ENCODE peak calls at places on chromosomes 7 and 10, in four cellular contexts. M is stomach, K is HCT116, U is mesenchymal stem cell. L is an unnamed sample.

GRCh38 chr10:121598261-121599249 is at the start of gene FGFR2:
- DNase-seq in K (peak; percentile 56), M (peak; percentile 87), U (peak; percentile 70), L (peak; percentile 85)

GRCh38 chr7:42236266-42237161 is 495 bp downstream of the GLI3 start:
- DNase-seq in K (no peak), U (peak; percentile 76), M (no peak), L (peak; percentile 34)

GRCh38 chr10:129398861-129399260 is 68.2 kb upstream of the MGMT start:
- DNase-seq in K (no peak), M (no peak), U (no peak), L (no peak)

GRCh38 chr10:100446130-100446761 is 16.6 kb upstream of the WNT8B start:
- DNase-seq in M (no peak), U (no peak), K (no peak), L (no peak)

GRCh38 chr7:6175642-6176041 is 96.8 kb downstream of the CYTH3 start:
- DNase-seq in K (no peak), M (no peak), U (peak; percentile 59), L (no peak)

GRCh38 chr10:61998937-61999336 is 97.4 kb downstream of the ARID5B start:
- DNase-seq in U (no peak), M (no peak), K (no peak), L (no peak)

GRCh38 chr10:24783504-24783903 is 59.8 kb upstream of the ARHGAP21 start:
- DNase-seq in U (no peak), M (no peak), K (no peak), L (no peak)

GRCh38 chr7:155806096-155806871 is 6.0 kb downstream of the SHH start:
- DNase-seq in K (no peak), M (no peak), U (no peak), L (no peak)

GRCh38 chr7:2394566-2395082 is 8.8 kb upstream of the CHST12 start:
- DNase-seq in U (no peak), K (no peak), M (no peak), L (no peak)

GRCh38 chr10:58508316-58508715 is 4.4 kb upstream of the BICC1 start:
- DNase-seq in K (no peak), M (no peak), U (peak; percentile 32), L (no peak)

GRCh38 chr10:95873139-95873538 is 34.6 kb upstream of the CC2D2B start:
- DNase-seq in M (no peak), U (no peak), K (no peak), L (no peak)

GRCh38 chr10:70748305-70748704 is 36.9 kb downstream of the TBATA start:
- DNase-seq in U (no peak), M (no peak), K (no peak), L (no peak)

GRCh38 chr10:31467791-31468535 is 148.9 kb downstream of the ZEB1 start:
- DNase-seq in M (peak; percentile 47), U (no peak), K (peak; percentile 57), L (peak; percentile 15)

GRCh38 chr10:108204528-108205313 is 1040.2 kb upstream of the SORCS1 start:
- DNase-seq in M (no peak), U (no peak), K (no peak), L (no peak)

GRCh38 chr7:122893486-122893885 is 7.2 kb upstream of the CADPS2 start:
- DNase-seq in M (no peak), K (no peak), U (no peak), L (no peak)

GRCh38 chr10:113052076-113052830 is 102.2 kb downstream of the TCF7L2 start:
- DNase-seq in K (no peak), U (no peak), M (no peak), L (no peak)

GRCh38 chr7:27156508-27156898 is at the start of gene HOXA7:
- DNase-seq in M (peak; percentile 31), U (no peak), K (no peak), L (peak; percentile 80)

GRCh38 chr7:91288208-91288824 is 24.1 kb downstream of the FZD1 start:
- DNase-seq in U (peak; percentile 1), M (peak; percentile 60), K (peak; percentile 27), L (no peak)

GRCh38 chr10:80015911-80016590 is 62.4 kb upstream of the TMEM254 start:
- DNase-seq in K (no peak), U (no peak), M (no peak), L (no peak)

GRCh38 chr10:986137-986825 is 2.0 kb upstream of the GTPBP4 start:
- DNase-seq in M (peak; percentile 86), K (no peak), U (peak; percentile 49), L (no peak)

GRCh38 chr7:36962367-36962766 is 238.1 kb upstream of the AOAH start:
- DNase-seq in K (no peak), M (no peak), U (peak; percentile 42), L (no peak)

GRCh38 chr10:101022967-101023705 is 7.8 kb downstream of the PDZD7 start:
- DNase-seq in K (no peak), M (no peak), U (no peak), L (no peak)

GRCh38 chr7:119665791-119666190 is 607.2 kb upstream of the KCND2 start:
- DNase-seq in U (peak; percentile 7), K (no peak), M (no peak), L (no peak)

GRCh38 chr7:111459065-111459756 is 103.1 kb downstream of the IMMP2L start:
- DNase-seq in U (no peak), K (no peak), M (no peak), L (no peak)

GRCh38 chr7:132709971-132710567 is 133.8 kb upstream of the PLXNA4 start:
- DNase-seq in M (peak; percentile 32), U (peak; percentile 22), K (peak; percentile 24), L (no peak)

GRCh38 chr7:6558837-6559236 is 7.6 kb upstream of the GRID2IP start:
- DNase-seq in U (peak; percentile 54), M (no peak), K (peak; percentile 56), L (peak; percentile 51)

GRCh38 chr7:55248526-55248925 is 116.6 kb upstream of the LANCL2 start:
- DNase-seq in U (no peak), K (no peak), M (no peak), L (no peak)

GRCh38 chr7:142771353-142771723 is 568 bp downstream of the PRSS2 start:
- DNase-seq in K (no peak), U (no peak), M (no peak), L (no peak)

GRCh38 chr7:79407351-79407750 is 46.1 kb downstream of the MAGI2 start:
- DNase-seq in K (no peak), U (no peak), M (no peak), L (no peak)

GRCh38 chr7:116679495-116679894 is 7.5 kb downstream of the MET start:
- DNase-seq in U (no peak), K (no peak), M (no peak), L (no peak)

GRCh38 chr10:52653510-52653909 is 119.1 kb downstream of the MBL2 start:
- DNase-seq in K (no peak), M (no peak), U (no peak), L (no peak)

GRCh38 chr7:27176962-27177794 is 3.1 kb upstream of the HOXA10 start:
- DNase-seq in M (no peak), K (no peak), U (no peak), L (peak; percentile 62)

GRCh38 chr10:52455095-52455494 is 141.0 kb downstream of the DKK1 start:
- DNase-seq in K (no peak), M (no peak), U (no peak), L (no peak)

GRCh38 chr10:132711618-132712051 is 74.3 kb downstream of the NKX6-2 start:
- DNase-seq in K (no peak), M (no peak), U (no peak), L (no peak)

GRCh38 chr7:55299273-55299967 is 65.7 kb upstream of the LANCL2 start:
- DNase-seq in U (no peak), K (no peak), M (no peak), L (no peak)

GRCh38 chr10:95836610-95837367 is 71.0 kb upstream of the CC2D2B start:
- DNase-seq in K (no peak), M (no peak), U (peak; percentile 31), L (no peak)

DNA sequence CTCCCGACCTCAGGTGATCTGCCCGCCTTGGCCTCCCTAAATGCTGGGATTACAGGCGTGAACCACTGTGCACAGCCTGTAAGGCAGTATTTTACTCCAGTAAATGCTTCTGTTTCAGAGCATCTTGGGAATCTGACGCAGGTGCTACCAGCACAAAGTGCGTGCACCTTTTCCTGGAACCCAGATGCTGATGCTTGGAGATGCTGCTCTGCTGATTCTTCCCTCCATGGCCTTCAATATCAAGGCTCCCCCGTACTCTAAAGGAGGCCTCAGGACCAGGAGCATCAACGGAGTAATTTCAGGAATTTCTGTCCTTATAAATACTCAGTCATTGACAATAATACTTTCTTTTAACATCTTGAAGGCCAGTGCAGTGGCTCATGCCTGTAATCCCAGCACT is 23.5 kb downstream of the DENND2A start:
- DNase-seq in K (no peak), U (no peak), M (no peak), L (no peak)
- H3K36me3 ChIP-seq in K (no peaks in the 10 kb centered on the region), U (peaks cover 9% of the 10 kb centered on the region), M (no peaks in the 10 kb centered on the region), L (no peaks in the 10 kb centered on the region)

GRCh38 chr10:78408011-78408410 is 374.3 kb downstream of the RPS24 start:
- DNase-seq in U (no peak), M (no peak), K (no peak), L (no peak)
- H3K4me1 ChIP-seq in U (peaks cover 8% of the 10 kb centered on the region), M (peaks cover 23% of the 10 kb centered on the region), K (peaks cover 12% of the 10 kb centered on the region), L (peaks cover 4% of the 10 kb centered on the region)

DNA sequence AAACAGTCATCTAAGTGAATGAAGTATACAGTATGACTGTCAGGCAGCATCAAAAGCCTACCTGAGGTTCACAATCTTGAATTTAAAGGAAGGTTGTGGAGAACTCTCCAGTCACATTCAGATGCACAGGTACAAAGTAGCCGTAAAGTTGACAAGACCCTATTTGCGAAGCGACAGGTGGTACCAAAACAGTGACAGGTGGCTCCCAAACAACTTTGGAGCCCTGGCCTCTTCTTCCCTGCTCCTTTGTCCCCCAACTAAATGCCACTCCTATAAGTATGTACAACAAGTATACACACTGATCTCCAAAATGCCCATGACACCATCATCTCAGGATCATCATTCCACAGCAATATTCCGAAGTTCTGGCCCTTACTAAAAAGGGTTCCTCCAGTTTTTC is 53.5 kb downstream of the USP6NL start:
- DNase-seq in K (no peak), M (no peak), U (no peak), L (no peak)
- H3K4me3 ChIP-seq in K (no peak overlapping the region), M (no peak overlapping the region), U (no peak overlapping the region), L (no peak overlapping the region)

GRCh38 chr7:156966387-156966786 is 16.9 kb downstream of the NOM1 start:
- DNase-seq in K (no peak), M (no peak), U (no peak), L (no peak)
- H3K36me3 ChIP-seq in K (peaks cover 61% of the 10 kb centered on the region), M (peaks cover 61% of the 10 kb centered on the region), U (peaks cover 62% of the 10 kb centered on the region), L (peaks cover 10% of the 10 kb centered on the region)

DNA sequence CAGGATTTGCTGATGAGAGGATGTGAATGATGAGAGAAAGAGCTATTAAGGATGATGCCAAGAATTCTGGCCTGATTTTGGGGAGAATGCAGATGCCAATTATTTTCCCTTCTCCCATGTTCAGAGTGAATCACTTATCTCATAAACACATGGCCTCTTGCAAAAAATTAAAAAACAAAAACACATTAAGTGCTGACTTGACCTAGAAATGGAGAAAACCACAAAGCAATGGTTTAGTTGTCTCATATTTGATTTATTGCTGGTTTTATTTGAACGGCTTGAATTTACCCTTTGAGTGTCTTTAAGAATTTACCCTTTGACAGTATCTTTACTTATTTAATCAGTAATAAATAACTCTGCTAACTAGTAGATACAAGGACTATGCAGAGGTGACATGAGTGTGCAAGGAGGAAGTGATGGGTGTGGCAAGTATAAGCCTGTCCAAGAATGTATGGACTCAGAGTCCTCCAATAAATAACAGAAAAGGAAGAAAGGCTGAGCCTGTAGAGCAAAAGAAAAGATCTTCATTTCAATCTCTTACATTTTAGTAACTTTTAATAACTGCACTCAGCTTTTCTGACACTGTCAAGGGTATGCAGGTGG is 68.2 kb upstream of the GSDME start:
- DNase-seq in K (no peak), M (no peak), U (peak; percentile 24), L (no peak)
- H3K4me1 ChIP-seq in K (peaks cover 100% of the 10 kb centered on the region), M (peaks cover 32% of the 10 kb centered on the region), U (peaks cover 15% of the 10 kb centered on the region), L (peaks cover 15% of the 10 kb centered on the region)

L was measured in mucosa of descending colon.